ENCODE peak calls at places on chromosomes 6 and 20, in seven cellular contexts. A is endodermal cell, D is aorta, E is cardiac muscle cell, H is neural progenitor cell, F is mammary epithelial cell, S is A549. L is an unnamed sample. For H3K4me1 and H3K9me3, the result is how much of the 10 kb centered on the place peaks cover.

GRCh38 chr6:102774326-102774725 is 1380.8 kb downstream of the GRIK2 start:
- DNase-seq in A (no peak), D (no peak), E (no peak), H (no peak), F (no peak), S (no peak), L (no peak)

GRCh38 chr6:68559052-68559451 is 76.0 kb upstream of the ADGRB3 start:
- DNase-seq in A (no peak), D (no peak), E (no peak), H (no peak), F (no peak), S (no peak), L (no peak)

GRCh38 chr6:122494665-122495272 is 23.2 kb upstream of the SERINC1 start:
- DNase-seq in A (no peak), D (no peak), E (no peak), H (no peak), F (no peak), S (no peak), L (no peak)

GRCh38 chr6:66538548-66539135 is 831.6 kb upstream of the EYS start:
- DNase-seq in A (no peak), D (no peak), E (no peak), H (no peak), F (no peak), S (no peak), L (no peak)

GRCh38 chr6:121828567-121828966 is 393.1 kb downstream of the GJA1 start:
- DNase-seq in A (no peak), D (no peak), E (no peak), H (no peak), F (no peak), S (no peak), L (no peak)

GRCh38 chr6:34315780-34316179 is 67.0 kb upstream of the SMIM29 start:
- DNase-seq in A (no peak), D (no peak), E (no peak), H (no peak), F (no peak), S (no peak), L (no peak)

GRCh38 chr6:160979063-160979708 is 12.4 kb upstream of the MAP3K4 start:
- DNase-seq in A (no peak), D (no peak), E (no peak), H (no peak), F (no peak), S (no peak), L (no peak)

GRCh38 chr6:34275128-34275804 is 26.5 kb upstream of the SMIM29 start:
- DNase-seq in A (no peak), D (no peak), E (no peak), H (no peak), F (no peak), S (no peak), L (no peak)

GRCh38 chr6:14353798-14354197 is 236.2 kb downstream of the CD83 start:
- DNase-seq in A (no peak), D (no peak), E (no peak), H (no peak), F (no peak), S (no peak), L (no peak)

GRCh38 chr6:153872946-153873345 is 166.1 kb upstream of the OPRM1 start:
- DNase-seq in A (no peak), D (no peak), E (no peak), H (no peak), F (no peak), S (no peak), L (no peak)

GRCh38 chr6:15522427-15522826 is 140.4 kb downstream of the DTNBP1 start:
- DNase-seq in A (peak), D (peak), E (no peak), H (no peak), F (no peak), S (no peak), L (no peak)

GRCh38 chr6:79544299-79544927 is 7.2 kb upstream of the LCA5 start:
- DNase-seq in A (no peak), D (no peak), E (peak), H (no peak), F (peak), S (no peak), L (peak)

GRCh38 chr6:54860739-54861138 is 14.2 kb downstream of the FAM83B start:
- DNase-seq in A (no peak), D (no peak), E (no peak), H (no peak), F (peak), S (no peak), L (peak)

GRCh38 chr6:147676468-147676867 is 168.0 kb downstream of the SAMD5 start:
- DNase-seq in A (no peak), D (no peak), E (no peak), H (no peak), F (peak), S (no peak), L (no peak)

GRCh38 chr6:169656626-169657610 is 44.9 kb downstream of the WDR27 start:
- DNase-seq in A (peak), D (peak), E (no peak), H (no peak), F (no peak), S (no peak), L (no peak)

GRCh38 chr6:36858407-36858981 is 16.1 kb downstream of the PPIL1 start:
- DNase-seq in A (peak), D (no peak), E (no peak), H (no peak), F (no peak), S (no peak), L (no peak)

GRCh38 chr6:82862543-82862942 is 203.1 kb downstream of the UBE3D start:
- DNase-seq in A (no peak), D (no peak), E (no peak), H (no peak), F (no peak), S (no peak), L (peak)

GRCh38 chr6:116221067-116221466 is 32.8 kb downstream of the TSPYL4 start:
- DNase-seq in A (no peak), D (no peak), E (no peak), H (no peak), F (no peak), S (no peak), L (no peak)

GRCh38 chr6:127119361-127120108 is 1.1 kb downstream of the RSPO3 start:
- DNase-seq in A (peak), D (peak), E (peak), H (peak), F (peak), S (no peak), L (no peak)

GRCh38 chr6:125248136-125248535 is 53.6 kb downstream of the HDDC2 start:
- DNase-seq in A (no peak), D (no peak), E (no peak), H (no peak), F (no peak), S (no peak), L (no peak)

GRCh38 chr6:111080713-111081112 is 6.6 kb upstream of the SLC16A10 start:
- DNase-seq in A (no peak), D (no peak), E (no peak), H (no peak), F (peak), S (no peak), L (no peak)

GRCh38 chr20:54165803-54166202 is 8.0 kb downstream of the CYP24A1 start:
- DNase-seq in A (no peak), D (no peak), E (no peak), H (no peak), F (no peak), S (peak), L (no peak)

GRCh38 chr6:169940554-169941290 is 189.3 kb downstream of the ERMARD start:
- DNase-seq in A (no peak), D (no peak), E (no peak), H (peak), F (no peak), S (no peak), L (peak)

GRCh38 chr6:142152731-142153130 is 5.7 kb downstream of the VTA1 start:
- DNase-seq in A (no peak), D (no peak), E (no peak), H (no peak), F (no peak), S (no peak), L (no peak)

GRCh38 chr6:142155091-142155490 is 8.0 kb downstream of the VTA1 start:
- DNase-seq in A (no peak), D (no peak), E (no peak), H (no peak), F (no peak), S (no peak), L (no peak)

GRCh38 chr6:142153230-142153629 is 6.2 kb downstream of the VTA1 start:
- DNase-seq in A (no peak), D (no peak), E (no peak), H (no peak), F (no peak), S (no peak), L (no peak)

DNA sequence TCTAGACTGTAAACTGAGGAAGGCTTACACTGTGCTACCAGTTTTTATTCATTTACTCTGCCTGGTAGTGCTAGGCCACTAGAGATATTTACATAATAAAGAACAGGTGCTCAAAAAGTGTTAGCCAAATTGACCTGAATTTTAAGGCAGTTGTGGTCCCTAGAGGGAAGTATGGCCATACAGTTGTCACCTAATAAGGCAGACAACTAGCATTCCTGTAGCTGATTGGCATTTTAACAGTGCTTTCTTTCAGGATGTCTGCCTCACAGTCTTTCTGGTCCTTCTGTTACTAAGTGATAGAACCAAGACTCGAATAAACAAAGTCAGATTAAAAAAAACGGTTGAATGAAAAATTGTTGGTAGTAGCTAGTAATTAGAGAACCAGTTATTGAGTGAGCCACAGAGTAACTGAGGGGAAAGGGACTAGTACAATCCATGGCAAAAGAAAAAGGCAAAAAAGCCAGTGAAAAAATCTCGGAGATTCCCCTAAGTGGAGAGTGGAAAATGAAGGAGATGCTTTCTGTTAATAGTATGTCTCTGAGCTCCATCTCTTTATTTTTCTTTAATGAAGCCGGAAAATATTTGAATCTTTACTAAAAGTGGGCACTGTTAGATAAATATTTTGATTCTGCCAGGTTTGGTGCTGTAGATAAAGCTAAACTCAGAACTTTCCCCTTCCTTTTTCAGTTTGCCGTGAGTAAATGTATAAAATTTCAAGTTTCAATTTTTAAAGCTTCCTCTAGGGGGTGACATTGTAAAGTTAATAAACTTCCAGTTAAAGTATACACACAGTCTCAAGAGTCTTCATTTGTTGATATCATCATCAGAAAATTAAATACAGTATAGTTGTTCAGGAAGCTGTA is 9.1 kb downstream of the VTA1 start:
- DNase-seq in A (peak), D (no peak), E (peak), H (peak), F (no peak), S (peak), L (no peak)
- H3K4me3 ChIP-seq in A (no peak), D (no peak), E (no peak), H (no peak), F (no peak), S (no peak), L (no peak)

GRCh38 chr20:52454660-52455059 is 263.1 kb upstream of the ZFP64 start:
- DNase-seq in A (no peak), D (no peak), E (no peak), H (no peak), F (no peak), S (no peak), L (peak)
- H3K4me1 ChIP-seq in A (under half), D (under half), E (under half), H (under half), F (under half), S (under half), L (under half)

GRCh38 chr20:58531657-58532056 is 16.5 kb upstream of the APCDD1L start:
- DNase-seq in A (no peak), D (no peak), E (no peak), H (no peak), F (no peak), S (no peak), L (no peak)

GRCh38 chr20:58526411-58526810 is 11.2 kb upstream of the APCDD1L start:
- DNase-seq in A (no peak), D (no peak), E (no peak), H (no peak), F (no peak), S (no peak), L (no peak)

GRCh38 chr20:58524814-58525213 is 9.6 kb upstream of the APCDD1L start:
- DNase-seq in A (no peak), D (no peak), E (no peak), H (no peak), F (peak), S (peak), L (peak)

GRCh38 chr20:58531063-58531462 is 15.9 kb upstream of the APCDD1L start:
- DNase-seq in A (no peak), D (no peak), E (no peak), H (no peak), F (no peak), S (no peak), L (no peak)

GRCh38 chr20:58528412-58528811 is 13.2 kb upstream of the APCDD1L start:
- DNase-seq in A (no peak), D (no peak), E (no peak), H (no peak), F (no peak), S (no peak), L (no peak)
- H3K9me3 ChIP-seq in A (half or more), D (under half), E (under half), H (under half), F (under half), S (half or more), L (under half)

DNA sequence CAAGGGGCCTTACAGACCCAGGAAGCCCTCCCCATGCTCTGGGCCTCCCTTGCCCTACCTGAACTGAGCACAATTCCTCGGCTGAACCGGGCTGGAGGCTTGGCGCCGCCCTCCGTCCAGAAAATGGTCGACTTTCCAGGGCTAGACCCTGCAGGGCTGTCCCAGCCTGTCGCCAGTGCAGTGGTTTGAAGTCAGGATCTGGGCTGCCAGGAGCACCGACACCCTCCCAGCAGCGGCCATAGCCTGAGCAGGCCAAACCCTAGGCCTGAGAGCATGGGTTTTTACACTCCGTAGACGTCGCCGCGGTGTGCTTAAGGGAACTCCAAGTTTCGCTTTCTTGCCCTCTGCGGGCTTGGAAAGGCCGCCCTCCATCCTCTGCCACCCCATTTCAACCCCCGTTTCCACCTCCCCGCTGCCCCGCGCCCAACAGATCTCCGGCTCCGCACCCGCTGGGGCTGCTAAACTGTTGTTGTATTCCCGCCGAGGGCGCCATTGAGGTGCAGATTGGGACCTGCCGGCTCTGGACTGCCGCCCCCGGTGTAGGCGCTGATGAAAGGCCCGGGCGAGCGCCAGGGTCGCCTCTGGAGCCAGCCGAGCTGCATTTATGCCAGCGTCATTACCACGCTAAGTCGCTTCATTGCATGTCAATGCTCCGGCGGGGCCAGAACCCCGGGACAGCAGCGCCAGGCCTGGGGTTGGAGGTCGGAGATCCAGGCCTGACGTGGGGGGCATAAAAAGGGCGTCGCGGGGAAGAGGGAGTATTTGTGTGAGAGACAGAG is 2.2 kb upstream of the TFAP2A start:
- DNase-seq in A (peak), D (no peak), E (no peak), H (peak), F (peak), S (no peak), L (no peak)
- H3K4me3 ChIP-seq in A (peak), D (no peak), E (peak), H (peak), F (peak), S (no peak), L (no peak)

DNA sequence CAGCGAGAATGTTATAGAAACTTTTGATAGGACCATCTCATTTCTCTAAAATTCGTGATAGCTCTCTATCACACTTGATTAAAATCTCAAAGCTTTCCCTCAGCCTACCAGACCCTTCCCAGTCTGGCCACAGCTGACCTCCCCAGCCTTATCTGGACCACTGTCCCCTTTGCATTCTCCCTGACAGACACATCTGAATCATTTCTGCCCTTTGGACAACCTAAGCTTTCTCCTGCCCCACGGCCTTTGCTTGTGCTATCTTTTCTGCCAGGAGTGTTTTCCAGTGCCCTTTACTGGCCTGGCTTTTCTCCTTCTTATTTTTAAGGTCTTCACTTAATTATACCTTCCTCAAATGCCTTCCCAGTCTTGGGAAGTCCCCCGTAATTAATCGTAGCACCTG is 136.0 kb upstream of the RNF24 start:
- DNase-seq in A (no peak), D (peak), E (no peak), H (no peak), F (no peak), S (no peak), L (no peak)
- H3K4me1 ChIP-seq in A (under half), D (under half), E (under half), H (under half), F (under half), S (half or more), L (under half)

DNA sequence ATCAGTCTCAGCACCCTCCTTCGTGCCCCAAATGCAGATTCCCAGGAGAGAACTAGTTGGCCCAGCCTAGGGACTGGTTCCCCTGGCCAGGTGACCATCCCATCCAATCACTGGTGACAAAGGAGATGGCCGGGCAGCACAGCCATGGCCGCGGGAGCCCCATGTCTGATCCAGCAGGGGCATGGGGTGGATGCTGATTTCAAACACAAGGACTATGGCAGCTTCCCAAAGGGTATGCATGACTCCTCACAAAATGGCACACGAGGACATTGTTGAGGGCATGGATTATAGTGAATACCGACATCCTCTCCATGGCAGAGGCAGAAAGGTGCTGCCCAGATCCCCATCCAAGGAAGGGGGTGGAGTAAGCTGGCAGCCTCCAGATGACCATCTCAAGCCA is 9.9 kb upstream of the LSM14B start:
- DNase-seq in A (no peak), D (no peak), E (no peak), H (no peak), F (no peak), S (no peak), L (no peak)
- H3K9me3 ChIP-seq in A (under half), D (under half), E (under half), H (under half), F (under half), S (half or more), L (under half)

GRCh38 chr6:53333439-53334408 is 15.0 kb downstream of the ELOVL5 start:
- DNase-seq in A (no peak), D (no peak), E (no peak), H (no peak), F (no peak), S (no peak), L (no peak)
- H3K4me3 ChIP-seq in A (peak), D (no peak), E (no peak), H (no peak), F (no peak), S (no peak), L (no peak)